ENCODE peak calls at places on chromosomes 5 and 9, in nine cellular contexts. H, A, J, Y, N, B, G, T and R are unnamed samples.

GRCh38 chr9:6551126-6551525 is 94.4 kb downstream of the GLDC start:
- DNase-seq in A (no peak), Y (no peak), J (no peak), G (no peak), B (no peak), T (no peak), N (no peak), H (no peak), R (no peak)

GRCh38 chr9:86464242-86464641 is 110.0 kb upstream of the TUT7 start:
- DNase-seq in B (no peak), J (no peak), G (no peak), A (no peak), H (no peak), N (peak; percentile 39), Y (no peak), T (no peak), R (no peak)

GRCh38 chr5:158010831-158011230 is 151.9 kb upstream of the CLINT1 start:
- DNase-seq in T (no peak), A (no peak), N (no peak), G (no peak), B (no peak), H (no peak), Y (no peak), J (no peak), R (no peak)

GRCh38 chr9:99239341-99240055 is 17.4 kb downstream of the SEC61B start:
- DNase-seq in G (no peak), T (no peak), Y (no peak), N (no peak), J (peak; percentile 62), B (no peak), H (no peak), A (no peak), R (no peak)

GRCh38 chr5:167970002-167970401 is 321.4 kb upstream of the WWC1 start:
- DNase-seq in T (no peak), G (no peak), B (no peak), N (no peak), J (peak; percentile 44), H (no peak), Y (no peak), A (no peak), R (no peak)

GRCh38 chr5:180391276-180391675 is 38.1 kb upstream of the GFPT2 start:
- DNase-seq in N (no peak), J (no peak), T (no peak), G (no peak), B (no peak), Y (no peak), H (no peak), A (no peak), R (no peak)

GRCh38 chr5:137296213-137296702 is 202.9 kb downstream of the SPOCK1 start:
- DNase-seq in J (no peak), H (no peak), T (no peak), Y (no peak), N (no peak), G (no peak), A (no peak), B (peak; percentile 59), R (peak; percentile 95)

GRCh38 chr5:120684749-120685415 is 220.8 kb downstream of the PRR16 start:
- DNase-seq in Y (no peak), H (no peak), T (no peak), A (peak; percentile 2), B (no peak), J (no peak), N (peak; percentile 24), G (peak; percentile 43), R (no peak)

GRCh38 chr5:135438712-135439111 is 8.4 kb downstream of the DCANP1 start:
- DNase-seq in Y (peak; percentile 37), T (no peak), H (no peak), J (no peak), A (no peak), G (no peak), B (no peak), N (no peak), R (no peak)